ENCODE peak calls at places on chromosome 2, in four cellular contexts. D is Peyer's patch; A is CD8-positive, alpha-beta memory T cell; H is H1. Y is an unnamed sample. For H3K4me1, the result is how much of the 10 kb centered on the place peaks cover.

GRCh38 chr2:191571163-191571769 is 106.7 kb upstream of the NABP1 start:
- DNase-seq in D (no peak), A (peak), H (no peak), Y (no peak)

GRCh38 chr2:42794271-42795046 is 2.1 kb upstream of the HAAO start:
- DNase-seq in D (peak), A (no peak), H (peak), Y (no peak)

GRCh38 chr2:98701230-98701629 is 29.7 kb downstream of the MGAT4A start:
- DNase-seq in D (no peak), A (no peak), H (no peak), Y (no peak)

GRCh38 chr2:10267551-10268465 is 34.9 kb upstream of the HPCAL1 start:
- DNase-seq in D (peak), A (no peak), H (no peak), Y (peak)

GRCh38 chr2:161746891-161747535 is 122.8 kb downstream of the SLC4A10 start:
- DNase-seq in D (no peak), A (no peak), H (no peak), Y (no peak)

GRCh38 chr2:188244383-188244782 is 47.3 kb upstream of the GULP1 start:
- DNase-seq in D (no peak), A (no peak), H (no peak), Y (no peak)

GRCh38 chr2:113181491-113182051 is 7.8 kb downstream of the PSD4 start:
- DNase-seq in D (no peak), A (peak), H (no peak), Y (no peak)

GRCh38 chr2:7744827-7745226 is 827.6 kb downstream of the RNF144A start:
- DNase-seq in D (peak), A (peak), H (no peak), Y (no peak)

GRCh38 chr2:160994141-160995002 is 165.9 kb upstream of the TANK start:
- DNase-seq in D (peak), A (peak), H (no peak), Y (peak)

GRCh38 chr2:215974700-215975429 is 38.5 kb downstream of the MREG start:
- DNase-seq in D (no peak), A (no peak), H (no peak), Y (no peak)

GRCh38 chr2:229901819-229902218 is 20.0 kb downstream of the TRIP12 start:
- DNase-seq in D (no peak), A (no peak), H (no peak), Y (peak)

GRCh38 chr2:69163556-69163955 is 150.6 kb downstream of the ANTXR1 start:
- DNase-seq in D (no peak), A (no peak), H (no peak), Y (no peak)

GRCh38 chr2:109630441-109631425 is 16.6 kb downstream of the SOWAHC start:
- DNase-seq in D (peak), A (no peak), H (no peak), Y (no peak)

GRCh38 chr2:236306825-236307540 is 42.8 kb upstream of the ASB18 start:
- DNase-seq in D (no peak), A (no peak), H (no peak), Y (no peak)

GRCh38 chr2:29218550-29219125 is 103.4 kb downstream of the CLIP4 start:
- DNase-seq in D (no peak), A (no peak), H (no peak), Y (no peak)

GRCh38 chr2:70482401-70482800 is 71.2 kb downstream of the TGFA start:
- DNase-seq in D (no peak), A (no peak), H (no peak), Y (no peak)

GRCh38 chr2:127088706-127089105 is 18.2 kb downstream of the BIN1 start:
- DNase-seq in D (no peak), A (no peak), H (no peak), Y (no peak)
- H3K4me1 ChIP-seq in D (under half), A (under half), H (under half), Y (under half)

DNA sequence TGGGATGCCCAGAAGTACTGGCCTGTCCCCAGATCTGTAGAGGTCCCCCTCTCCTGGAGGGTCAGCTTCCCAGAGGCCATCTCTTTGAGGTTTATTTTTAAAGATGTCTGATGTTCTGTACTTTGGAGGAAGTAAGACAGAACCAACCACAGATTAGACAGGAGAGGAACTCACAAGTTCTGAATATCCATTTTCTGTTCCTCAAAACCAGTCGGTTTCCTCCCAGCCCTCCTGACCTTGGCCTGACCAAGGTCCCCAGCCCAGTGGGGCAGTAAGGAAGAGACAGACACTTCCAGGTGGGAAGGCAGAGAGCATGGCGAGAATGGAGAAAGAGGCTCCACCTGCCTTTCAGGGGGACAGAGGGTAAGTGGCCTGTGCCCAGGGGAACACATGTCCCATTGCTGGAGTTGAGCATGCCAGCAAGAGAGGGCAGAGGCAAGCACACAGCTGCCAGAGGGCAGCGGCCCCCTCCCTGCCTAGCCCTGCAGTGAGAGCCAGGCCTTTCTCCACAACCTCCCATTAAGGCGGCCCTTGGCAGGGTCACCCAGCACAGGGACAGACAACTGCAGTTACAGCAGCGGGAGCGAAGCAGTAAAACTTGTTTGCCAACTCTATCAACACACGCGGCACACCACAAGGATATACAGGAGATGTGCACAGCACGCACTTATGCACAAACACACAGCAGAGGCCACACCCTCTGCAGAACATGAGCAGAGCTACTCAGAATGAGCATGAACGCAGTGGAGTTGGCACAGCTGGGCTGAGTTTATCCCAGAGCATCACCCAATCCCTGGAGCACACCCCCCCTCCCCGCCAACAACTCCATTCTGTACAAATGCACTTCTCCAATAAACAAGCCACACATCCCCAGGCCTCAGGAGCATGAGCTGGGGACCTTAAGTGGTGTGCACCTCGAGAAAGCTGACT is 18.5 kb upstream of the SEMA4C start:
- DNase-seq in D (no peak), A (no peak), H (no peak), Y (peak)
- H3K4me1 ChIP-seq in D (under half), A (under half), H (under half), Y (under half)

GRCh38 chr2:3737128-3737527 is 33.8 kb downstream of the DCDC2C start:
- DNase-seq in D (no peak), A (no peak), H (no peak), Y (no peak)
- H3K4me1 ChIP-seq in D (under half), A (under half), H (under half), Y (under half)

DNA sequence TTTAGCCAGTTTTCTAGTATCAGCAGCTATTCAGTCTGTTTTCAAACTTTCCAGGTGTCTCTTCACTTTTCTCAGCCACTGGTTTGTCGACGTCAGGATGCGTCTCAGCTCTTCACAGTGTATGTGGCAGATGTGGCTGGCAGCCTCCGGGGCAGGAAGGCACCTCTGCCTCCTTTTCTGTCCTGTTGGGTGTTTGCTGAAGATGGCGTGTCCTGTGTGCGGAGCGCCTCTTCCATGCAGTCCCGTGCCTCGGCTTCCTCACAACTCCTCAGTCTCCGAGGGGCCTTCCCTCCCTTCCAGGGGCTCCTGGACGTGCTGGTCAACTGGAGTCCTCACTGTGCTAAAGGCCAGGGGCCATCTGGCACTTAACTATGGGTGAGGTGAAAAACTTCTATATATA is 65.4 kb upstream of the PXDN start:
- DNase-seq in D (no peak), A (no peak), H (no peak), Y (no peak)
- H3K4me1 ChIP-seq in D (under half), A (under half), H (under half), Y (under half)

GRCh38 chr2:237581751-237582746 is 8.5 kb downstream of the RAB17 start:
- DNase-seq in D (peak), A (peak), H (no peak), Y (no peak)

GRCh38 chr2:237588044-237588696 is 2.4 kb downstream of the RAB17 start:
- DNase-seq in D (peak), A (no peak), H (no peak), Y (peak)

GRCh38 chr2:237583385-237584295 is 6.9 kb downstream of the RAB17 start:
- DNase-seq in D (no peak), A (no peak), H (no peak), Y (no peak)

GRCh38 chr2:237581326-237581725 is 9.2 kb downstream of the RAB17 start:
- DNase-seq in D (no peak), A (no peak), H (no peak), Y (no peak)

GRCh38 chr2:237585590-237586221 is 4.8 kb downstream of the RAB17 start:
- DNase-seq in D (no peak), A (no peak), H (no peak), Y (no peak)
- H3K4me1 ChIP-seq in D (under half), A (under half), H (under half), Y (under half)

GRCh38 chr2:134202361-134202760 is 51.5 kb upstream of the MGAT5 start:
- DNase-seq in D (no peak), A (no peak), H (no peak), Y (no peak)

GRCh38 chr2:134199123-134199522 is 54.7 kb upstream of the MGAT5 start:
- DNase-seq in D (no peak), A (no peak), H (no peak), Y (no peak)

GRCh38 chr2:134200024-134200423 is 53.8 kb upstream of the MGAT5 start:
- DNase-seq in D (no peak), A (no peak), H (no peak), Y (no peak)

GRCh38 chr2:134203175-134203574 is 50.7 kb upstream of the MGAT5 start:
- DNase-seq in D (no peak), A (no peak), H (no peak), Y (no peak)

DNA sequence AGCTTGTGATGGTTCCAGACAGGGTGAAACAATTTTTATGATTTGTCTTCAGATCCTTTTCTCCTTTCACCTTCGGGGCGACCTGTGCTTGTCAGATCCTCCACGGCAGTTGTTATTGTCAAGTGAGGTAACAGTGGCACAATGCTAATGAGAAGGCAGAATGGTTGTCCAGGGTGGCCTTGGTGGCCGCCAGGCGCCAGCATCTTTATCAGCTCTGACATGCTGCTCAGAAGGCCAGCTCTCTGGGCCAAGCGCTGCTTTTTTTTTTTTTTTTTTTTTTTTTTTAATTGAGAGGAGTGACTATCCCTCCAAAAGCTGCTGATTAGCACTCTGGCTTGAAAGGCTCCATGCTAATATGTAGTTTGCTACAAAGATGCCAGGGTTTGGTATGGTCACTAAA is 52.3 kb upstream of the MGAT5 start:
- DNase-seq in D (no peak), A (no peak), H (no peak), Y (no peak)
- H3K4me1 ChIP-seq in D (under half), A (under half), H (under half), Y (under half)

Y was measured in colonic mucosa.